ENCODE peak calls at places on chromosomes 7 and 10, in five cellular contexts. C is fibroblast of lung; G is foreskin keratinocyte; R is HFFc6; T is CD8-positive, alpha-beta T cell. W is an unnamed sample.

GRCh38 chr7:142349670-142350405 is 92.0 kb upstream of the PRSS58 start:
- DNase-seq in T (no peak), G (peak), R (no peak), C (no peak), W (no peak)

GRCh38 chr7:131605280-131605878 is 49.0 kb upstream of the PODXL start:
- DNase-seq in G (no peak), C (peak), R (no peak), T (no peak), W (no peak)

GRCh38 chr10:63396123-63396719 is 69.6 kb downstream of the JMJD1C start:
- DNase-seq in R (no peak), C (no peak), G (no peak), T (no peak), W (no peak)

GRCh38 chr7:142248166-142249160 is 9.4 kb downstream of the PRSS58 start:
- DNase-seq in C (no peak), R (no peak), T (no peak), G (no peak), W (no peak)

GRCh38 chr7:631966-632830 is 94.3 kb upstream of the DNAAF5 start:
- DNase-seq in R (no peak), C (no peak), T (no peak), G (no peak), W (no peak)

GRCh38 chr10:49280001-49280408 is 19.0 kb upstream of the C10orf71 start:
- DNase-seq in T (no peak), G (peak), C (peak), R (peak), W (peak)

GRCh38 chr10:16242859-16243613 is 193.8 kb upstream of the PTER start:
- DNase-seq in R (no peak), C (no peak), G (no peak), T (no peak), W (no peak)

GRCh38 chr7:593324-594115 is 73.9 kb upstream of the PDGFA start:
- DNase-seq in R (no peak), T (no peak), C (no peak), G (no peak), W (no peak)

GRCh38 chr7:98254951-98255610 is 3.0 kb upstream of the TECPR1 start:
- DNase-seq in G (no peak), R (no peak), C (peak), T (no peak), W (no peak)

GRCh38 chr10:61110188-61110844 is 166.3 kb upstream of the RHOBTB1 start:
- DNase-seq in T (no peak), C (peak), R (peak), G (no peak), W (no peak)

GRCh38 chr7:1654111-1654510 is 16.0 kb upstream of the ELFN1 start:
- DNase-seq in T (no peak), G (no peak), R (no peak), C (no peak), W (no peak)

GRCh38 chr10:123117644-123118409 is 17.9 kb upstream of the HMX3 start:
- DNase-seq in C (no peak), T (no peak), R (no peak), G (no peak), W (no peak)

GRCh38 chr7:47314728-47315601 is 266.9 kb downstream of the TNS3 start:
- DNase-seq in G (no peak), T (no peak), R (peak), C (peak), W (no peak)

GRCh38 chr7:134766779-134767566 is 12.5 kb upstream of the CALD1 start:
- DNase-seq in C (peak), R (no peak), T (no peak), G (no peak), W (no peak)

GRCh38 chr7:2030475-2031456 is 202.0 kb downstream of the MAD1L1 start:
- DNase-seq in R (no peak), G (no peak), C (no peak), T (no peak), W (no peak)

GRCh38 chr10:32112055-32112454 is 55.8 kb upstream of the KIF5B start:
- DNase-seq in G (peak), C (peak), R (peak), T (no peak), W (peak)

GRCh38 chr10:119079572-119080520 is 771 bp downstream of the EIF3A start:
- DNase-seq in G (peak), T (peak), R (peak), C (peak), W (no peak)

GRCh38 chr10:125102216-125102615 is 58.1 kb downstream of the CTBP2 start:
- DNase-seq in R (peak), C (peak), G (no peak), T (no peak), W (no peak)

GRCh38 chr7:131109757-131110293 is 217.9 kb upstream of the MKLN1 start:
- DNase-seq in G (no peak), C (peak), T (no peak), R (peak), W (no peak)

GRCh38 chr10:83225781-83226180 is 913.5 kb upstream of the GHITM start:
- DNase-seq in R (no peak), G (no peak), T (no peak), C (no peak), W (no peak)

GRCh38 chr10:13734151-13734550 is 147.4 kb downstream of the PRPF18 start:
- DNase-seq in C (no peak), T (no peak), R (no peak), G (no peak), W (no peak)

GRCh38 chr10:86961481-86962091 is 3.2 kb downstream of the SNCG start:
- DNase-seq in C (no peak), T (no peak), R (peak), G (no peak), W (no peak)

GRCh38 chr10:97063983-97064837 is 121.5 kb downstream of the SLIT1 start:
- DNase-seq in G (no peak), T (no peak), R (no peak), C (no peak), W (no peak)

GRCh38 chr7:112665709-112666108 is 124.5 kb downstream of the TMEM168 start:
- DNase-seq in T (no peak), G (no peak), C (no peak), R (no peak), W (no peak)

GRCh38 chr7:96952974-96953391 is 52.4 kb upstream of the DLX6 start:
- DNase-seq in R (peak), C (peak), G (peak), T (no peak), W (no peak)

GRCh38 chr7:29572543-29572942 is 8.9 kb downstream of the PRR15 start:
- DNase-seq in G (no peak), T (no peak), R (no peak), C (no peak), W (no peak)

GRCh38 chr7:34158754-34159153 is 253.4 kb downstream of the BMPER start:
- DNase-seq in G (no peak), T (no peak), R (no peak), C (no peak), W (no peak)

GRCh38 chr10:10925667-10926066 is 92.0 kb upstream of the CELF2 start:
- DNase-seq in R (no peak), C (no peak), T (no peak), G (no peak), W (no peak)

GRCh38 chr10:118840776-118841468 is 86.2 kb upstream of the CACUL1 start:
- DNase-seq in R (no peak), C (no peak), T (no peak), G (no peak), W (no peak)

GRCh38 chr7:150845471-150845870 is 6.8 kb upstream of the AOC1 start:
- DNase-seq in C (no peak), R (no peak), T (no peak), G (no peak), W (no peak)

GRCh38 chr10:28986117-28986792 is 302.6 kb upstream of the LYZL1 start:
- DNase-seq in T (no peak), G (peak), R (no peak), C (peak), W (no peak)

GRCh38 chr10:125773702-125774101 is 1.9 kb downstream of the MMP21 start:
- DNase-seq in G (no peak), T (no peak), C (no peak), R (no peak), W (no peak)

GRCh38 chr7:3397324-3397723 is 96.3 kb downstream of the SDK1 start:
- DNase-seq in C (no peak), G (no peak), T (no peak), R (no peak), W (no peak)

GRCh38 chr10:28798428-28798955 is 121.2 kb downstream of the BAMBI start:
- DNase-seq in G (no peak), T (no peak), R (no peak), C (no peak), W (no peak)

GRCh38 chr7:55252386-55252785 is 112.8 kb upstream of the LANCL2 start:
- DNase-seq in G (no peak), C (no peak), T (no peak), R (peak), W (no peak)

GRCh38 chr7:137674551-137675409 is 172.0 kb downstream of the DGKI start:
- DNase-seq in T (no peak), G (no peak), R (no peak), C (no peak), W (no peak)

GRCh38 chr7:130419652-130420051 is 21.2 kb downstream of the CEP41 start:
- DNase-seq in C (peak), R (no peak), G (peak), T (no peak), W (no peak)

GRCh38 chr7:130298079-130298478 is 5.1 kb downstream of the CPA4 start:
- DNase-seq in T (no peak), C (no peak), R (no peak), G (no peak), W (no peak)

GRCh38 chr10:68628576-68629127 is 68.5 kb downstream of the TET1 start:
- DNase-seq in R (no peak), T (no peak), G (no peak), C (peak), W (peak)

GRCh38 chr10:76583711-76584161 is 1053.9 kb downstream of the KCNMA1 start:
- DNase-seq in R (peak), G (peak), C (peak), T (no peak), W (peak)

DNA sequence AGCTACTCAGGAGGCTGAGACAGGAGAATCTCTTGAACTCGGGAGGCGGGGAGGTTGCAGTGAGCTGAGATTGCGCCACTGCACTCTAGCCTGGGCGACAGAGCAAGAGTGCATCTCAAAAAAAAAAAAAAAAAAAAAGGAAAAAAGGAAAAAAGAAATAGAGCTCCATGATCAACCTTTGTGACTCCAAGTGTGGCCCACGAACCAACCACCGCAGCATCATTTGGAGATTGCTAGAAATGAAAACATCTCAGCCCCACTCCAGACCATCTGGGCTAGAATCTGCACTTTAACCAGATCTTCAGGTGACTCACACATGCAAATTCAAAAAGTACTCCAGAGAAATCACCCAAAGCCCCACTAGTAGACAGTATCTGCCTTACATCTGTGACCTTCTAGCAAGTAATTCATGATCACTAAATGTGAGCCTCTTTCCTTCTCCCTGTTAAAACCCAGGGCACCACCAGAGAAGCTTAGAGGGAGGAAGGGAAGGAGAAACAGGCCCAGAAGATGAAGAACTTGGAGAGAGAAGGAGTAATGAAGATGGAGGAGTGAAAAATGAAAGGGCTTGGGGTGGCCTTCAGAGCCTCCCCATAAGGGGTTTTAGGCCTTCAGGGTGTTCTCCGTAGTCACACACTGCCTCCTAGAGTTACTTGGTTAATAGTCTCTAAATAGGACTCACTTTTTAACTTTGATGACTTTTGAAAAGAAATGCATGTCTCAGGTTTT is 94.1 kb downstream of the SLC37A3 start:
- DNase-seq in T (no peak), G (no peak), R (no peak), C (peak), W (peak)
- TF ChIP-seq CTCF in T (peak), G (peak), R (peak), C (peak), W (peak)

DNA sequence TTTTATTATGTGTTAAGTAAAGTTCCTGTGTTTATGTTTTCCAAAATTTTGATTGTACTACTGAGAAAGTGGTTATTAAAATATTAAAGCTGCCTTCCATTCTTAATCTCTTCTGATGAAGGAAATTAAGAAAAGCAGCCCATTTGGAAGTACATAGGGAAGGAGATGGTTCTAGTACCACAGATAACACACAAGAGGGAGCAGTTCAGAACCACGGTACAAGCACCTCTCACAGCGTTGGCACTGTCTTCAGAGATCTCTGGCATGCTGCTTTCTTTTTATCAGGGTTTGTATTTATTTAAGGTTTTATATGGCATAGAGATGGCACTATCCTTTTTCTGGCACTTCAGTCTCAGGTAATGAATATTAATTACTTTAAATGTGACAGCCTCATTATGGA is 111.6 kb downstream of the PHTF2 start:
- DNase-seq in C (no peak), T (no peak), R (no peak), G (no peak), W (no peak)
- TF ChIP-seq CTCF in C (peak), T (no peak), R (peak), G (peak), W (no peak)

DNA sequence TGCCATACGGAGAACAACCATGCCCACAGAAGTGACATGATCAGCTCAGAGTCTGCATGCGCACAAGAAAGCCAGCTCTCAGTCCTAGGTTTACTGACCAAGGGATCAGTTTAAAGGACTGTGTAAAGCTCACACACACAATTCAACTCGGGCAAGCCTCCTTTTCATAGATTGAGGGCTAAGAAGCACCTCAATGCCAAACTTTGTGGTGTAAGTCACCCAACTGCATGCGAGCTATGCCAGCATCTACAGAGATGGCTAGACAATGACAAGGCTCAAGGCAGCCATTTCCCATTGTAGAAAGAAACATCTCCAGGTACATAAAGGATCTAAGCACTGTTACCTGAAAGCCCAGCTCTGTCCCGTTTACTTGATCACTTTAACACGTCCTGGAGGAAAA is 36.8 kb downstream of the GPAM start:
- DNase-seq in R (no peak), T (no peak), G (no peak), C (no peak), W (no peak)
- TF ChIP-seq CTCF in R (no peak), T (no peak), G (no peak), C (no peak), W (no peak)

GRCh38 chr7:43758029-43758860 is at the start of gene BLVRA:
- DNase-seq in R (no peak), C (peak), T (peak), G (no peak), W (no peak)
- TF ChIP-seq CTCF in R (no peak), C (no peak), T (no peak), G (no peak), W (no peak)

GRCh38 chr7:94295805-94296204 is 98.9 kb upstream of the COL1A2 start:
- DNase-seq in T (no peak), C (peak), R (peak), G (no peak), W (peak)
- TF ChIP-seq CTCF in T (no peak), C (peak), R (peak), G (peak), W (peak)

GRCh38 chr7:139570119-139570518 is 46.6 kb downstream of the CLEC2L start:
- DNase-seq in T (no peak), R (no peak), C (no peak), G (no peak), W (no peak)
- TF ChIP-seq CTCF in T (no peak), R (peak), C (no peak), G (no peak), W (no peak)

DNA sequence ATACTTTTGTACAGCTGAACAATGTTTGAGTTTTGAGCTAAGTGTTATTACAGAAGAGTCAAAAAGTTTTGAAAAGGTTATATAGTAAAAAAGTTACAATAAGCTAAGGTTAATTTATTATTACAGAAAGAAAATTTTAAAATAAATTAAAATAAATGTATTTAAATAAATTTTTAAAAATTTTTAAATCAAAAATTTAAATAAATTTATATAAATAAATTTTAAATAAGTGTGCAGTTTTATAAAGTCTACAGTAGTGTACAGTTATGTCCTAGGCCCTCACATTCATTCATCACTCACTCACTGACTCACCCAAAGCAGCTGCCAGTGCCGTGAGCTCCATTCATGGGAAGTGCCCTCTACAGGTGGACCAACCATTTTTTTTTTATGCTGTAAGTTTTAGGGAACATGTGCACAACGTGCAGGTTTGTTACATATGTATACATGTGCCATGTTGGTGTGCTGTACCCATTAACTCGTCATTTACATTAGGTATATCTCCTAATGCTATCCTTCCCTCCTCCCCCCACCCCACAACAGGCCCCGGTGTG is 462.9 kb upstream of the ZMIZ1 start:
- DNase-seq in R (peak), C (peak), G (peak), T (no peak), W (no peak)
- TF ChIP-seq CTCF in R (peak), C (no peak), G (peak), T (no peak), W (peak)

GRCh38 chr10:93784059-93784458 is 26.3 kb downstream of the LGI1 start:
- DNase-seq in C (no peak), R (no peak), G (no peak), T (no peak), W (no peak)
- TF ChIP-seq CTCF in C (no peak), R (no peak), G (no peak), T (no peak), W (no peak)

DNA sequence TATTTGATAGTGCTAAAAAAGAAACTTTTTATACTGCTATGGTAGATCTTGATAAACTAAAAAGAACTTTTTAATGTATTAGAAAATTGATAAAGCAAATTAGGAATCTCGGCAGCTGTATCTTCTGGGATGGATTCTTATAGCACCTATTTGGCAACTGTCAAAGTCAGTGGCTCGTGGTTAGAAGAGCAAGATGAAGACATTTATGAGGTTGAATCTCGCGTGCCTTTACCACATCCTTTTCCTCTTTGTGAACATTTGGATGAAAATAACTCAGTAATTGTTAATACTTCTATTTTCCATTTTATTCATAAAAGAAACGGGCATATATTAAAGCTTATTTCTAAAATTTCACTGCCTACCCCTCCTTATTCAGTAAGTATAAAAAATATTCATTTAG is 76.2 kb downstream of the CYP51A1 start:
- DNase-seq in R (no peak), G (no peak), C (peak), T (no peak), W (no peak)
- TF ChIP-seq CTCF in R (no peak), G (no peak), C (no peak), T (no peak), W (no peak)

GRCh38 chr10:23338155-23338828 is 6.3 kb downstream of the C10orf67 start:
- DNase-seq in T (no peak), R (peak), C (peak), G (peak), W (no peak)
- TF ChIP-seq CTCF in T (no peak), R (no peak), C (peak), G (peak), W (no peak)